ENCODE peak calls at places on chromosome 2, in five cellular contexts. One of them, this sample, is unnamed. For H3K27me3, the result is how much of the 10 kb centered on the place peaks cover.

GRCh38 chr2:23925702-23926288 is 1.1 kb downstream of the ATAD2B start:
- DNase-seq in mammary epithelial cell: peak
- DNase-seq in IMR-90: peak
- DNase-seq in GM23338: peak
- DNase-seq in SK-N-SH: no peak
- DNase-seq in this sample: peak

GRCh38 chr2:233928594-233929351 is 11.6 kb downstream of the TRPM8 start:
- DNase-seq in mammary epithelial cell: no peak
- DNase-seq in IMR-90: peak
- DNase-seq in GM23338: peak
- DNase-seq in SK-N-SH: peak
- DNase-seq in this sample: peak

GRCh38 chr2:73939419-73939818 is 12.7 kb downstream of the DGUOK start:
- DNase-seq in mammary epithelial cell: peak
- DNase-seq in IMR-90: peak
- DNase-seq in GM23338: peak
- DNase-seq in SK-N-SH: no peak
- DNase-seq in this sample: no peak

GRCh38 chr2:165582863-165583506 is 113.5 kb downstream of the CSRNP3 start:
- DNase-seq in mammary epithelial cell: no peak
- DNase-seq in IMR-90: no peak
- DNase-seq in GM23338: no peak
- DNase-seq in SK-N-SH: no peak
- DNase-seq in this sample: no peak

GRCh38 chr2:177998006-177998405 is 74.6 kb downstream of the PDE11A start:
- DNase-seq in mammary epithelial cell: peak
- DNase-seq in IMR-90: peak
- DNase-seq in GM23338: no peak
- DNase-seq in SK-N-SH: no peak
- DNase-seq in this sample: no peak

GRCh38 chr2:240425236-240425615 is 10.2 kb upstream of the GPC1 start:
- DNase-seq in mammary epithelial cell: no peak
- DNase-seq in IMR-90: no peak
- DNase-seq in GM23338: no peak
- DNase-seq in SK-N-SH: no peak
- DNase-seq in this sample: no peak

GRCh38 chr2:60555066-60555793 is 1.8 kb upstream of the BCL11A start:
- DNase-seq in mammary epithelial cell: peak
- DNase-seq in IMR-90: peak
- DNase-seq in GM23338: peak
- DNase-seq in SK-N-SH: peak
- DNase-seq in this sample: peak

GRCh38 chr2:221958224-221958623 is 340.6 kb downstream of the PAX3 start:
- DNase-seq in mammary epithelial cell: no peak
- DNase-seq in IMR-90: no peak
- DNase-seq in GM23338: peak
- DNase-seq in SK-N-SH: no peak
- DNase-seq in this sample: no peak

GRCh38 chr2:164151518-164151917 is 415.7 kb upstream of the FIGN start:
- DNase-seq in mammary epithelial cell: peak
- DNase-seq in IMR-90: peak
- DNase-seq in GM23338: no peak
- DNase-seq in SK-N-SH: no peak
- DNase-seq in this sample: no peak

GRCh38 chr2:9558948-9559381 is 3.3 kb upstream of the ADAM17 start:
- DNase-seq in mammary epithelial cell: peak
- DNase-seq in IMR-90: peak
- DNase-seq in GM23338: no peak
- DNase-seq in SK-N-SH: no peak
- DNase-seq in this sample: no peak

GRCh38 chr2:57105694-57106093 is 921.9 kb downstream of the CCDC85A start:
- DNase-seq in mammary epithelial cell: no peak
- DNase-seq in IMR-90: no peak
- DNase-seq in GM23338: peak
- DNase-seq in SK-N-SH: no peak
- DNase-seq in this sample: no peak

GRCh38 chr2:225471492-225471891 is 72.0 kb downstream of the NYAP2 start:
- DNase-seq in mammary epithelial cell: no peak
- DNase-seq in IMR-90: no peak
- DNase-seq in GM23338: no peak
- DNase-seq in SK-N-SH: no peak
- DNase-seq in this sample: no peak

GRCh38 chr2:19851116-19851515 is 50.7 kb downstream of the TTC32 start:
- DNase-seq in mammary epithelial cell: peak
- DNase-seq in IMR-90: no peak
- DNase-seq in GM23338: peak
- DNase-seq in SK-N-SH: no peak
- DNase-seq in this sample: no peak
- TF ChIP-seq CTCF in mammary epithelial cell: peak
- TF ChIP-seq CTCF in IMR-90: no peak
- TF ChIP-seq CTCF in GM23338: peak
- TF ChIP-seq CTCF in SK-N-SH: peak
- TF ChIP-seq CTCF in this sample: no peak

GRCh38 chr2:64401501-64401880 is 52.5 kb upstream of the LGALSL start:
- DNase-seq in mammary epithelial cell: no peak
- DNase-seq in IMR-90: no peak
- DNase-seq in GM23338: no peak
- DNase-seq in SK-N-SH: no peak
- DNase-seq in this sample: no peak
- H2AFZ ChIP-seq in mammary epithelial cell: no peak
- H2AFZ ChIP-seq in IMR-90: no peak
- H2AFZ ChIP-seq in GM23338: peak
- H2AFZ ChIP-seq in SK-N-SH: no peak
- H2AFZ ChIP-seq in this sample: no peak

GRCh38 chr2:119423041-119423440 is 8.6 kb upstream of the TMEM37 start:
- DNase-seq in mammary epithelial cell: no peak
- DNase-seq in IMR-90: no peak
- DNase-seq in GM23338: no peak
- DNase-seq in SK-N-SH: no peak
- DNase-seq in this sample: no peak

GRCh38 chr2:119425119-119425405 is 6.6 kb upstream of the TMEM37 start:
- DNase-seq in mammary epithelial cell: no peak
- DNase-seq in IMR-90: no peak
- DNase-seq in GM23338: no peak
- DNase-seq in SK-N-SH: no peak
- DNase-seq in this sample: no peak

GRCh38 chr2:119422521-119422920 is 9.1 kb upstream of the TMEM37 start:
- DNase-seq in mammary epithelial cell: no peak
- DNase-seq in IMR-90: no peak
- DNase-seq in GM23338: no peak
- DNase-seq in SK-N-SH: no peak
- DNase-seq in this sample: no peak

GRCh38 chr2:119424284-119425118 is 7.2 kb upstream of the TMEM37 start:
- DNase-seq in mammary epithelial cell: no peak
- DNase-seq in IMR-90: no peak
- DNase-seq in GM23338: no peak
- DNase-seq in SK-N-SH: no peak
- DNase-seq in this sample: no peak

DNA sequence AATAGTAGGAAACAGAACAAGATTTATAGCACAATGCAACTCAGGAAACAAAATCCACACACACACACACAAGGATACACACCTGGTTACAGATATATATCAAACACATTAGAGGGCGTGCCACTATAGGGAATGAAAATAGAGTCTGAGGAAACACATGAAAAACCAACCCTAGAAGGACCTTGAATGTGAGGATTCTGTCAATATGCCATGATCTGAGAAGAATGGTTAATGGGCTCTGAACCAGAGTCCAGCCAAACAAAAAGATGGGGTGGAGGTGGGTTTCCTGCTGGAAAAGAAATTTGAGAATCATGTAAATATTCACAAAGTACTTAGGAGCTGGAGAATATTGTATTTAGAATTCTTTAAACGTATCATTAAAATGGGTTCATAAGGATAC is 7.8 kb upstream of the TMEM37 start:
- DNase-seq in mammary epithelial cell: no peak
- DNase-seq in IMR-90: no peak
- DNase-seq in GM23338: no peak
- DNase-seq in SK-N-SH: no peak
- DNase-seq in this sample: no peak
- H3K27me3 ChIP-seq in mammary epithelial cell: under half
- H3K27me3 ChIP-seq in IMR-90: under half
- H3K27me3 ChIP-seq in GM23338: under half
- H3K27me3 ChIP-seq in SK-N-SH: under half
- H3K27me3 ChIP-seq in this sample: under half

GRCh38 chr2:100733344-100734187 is 86.4 kb upstream of the NPAS2 start:
- DNase-seq in mammary epithelial cell: peak
- DNase-seq in IMR-90: peak
- DNase-seq in GM23338: peak
- DNase-seq in SK-N-SH: no peak
- DNase-seq in this sample: no peak
- TF ChIP-seq CTCF in mammary epithelial cell: no peak
- TF ChIP-seq CTCF in IMR-90: no peak
- TF ChIP-seq CTCF in GM23338: no peak
- TF ChIP-seq CTCF in SK-N-SH: no peak
- TF ChIP-seq CTCF in this sample: no peak

GRCh38 chr2:150020937-150021673 is 433.5 kb upstream of the MMADHC start:
- DNase-seq in mammary epithelial cell: no peak
- DNase-seq in IMR-90: no peak
- DNase-seq in GM23338: no peak
- DNase-seq in SK-N-SH: no peak
- DNase-seq in this sample: no peak
- H2AFZ ChIP-seq in mammary epithelial cell: peak
- H2AFZ ChIP-seq in IMR-90: no peak
- H2AFZ ChIP-seq in GM23338: peak
- H2AFZ ChIP-seq in SK-N-SH: no peak
- H2AFZ ChIP-seq in this sample: no peak

DNA sequence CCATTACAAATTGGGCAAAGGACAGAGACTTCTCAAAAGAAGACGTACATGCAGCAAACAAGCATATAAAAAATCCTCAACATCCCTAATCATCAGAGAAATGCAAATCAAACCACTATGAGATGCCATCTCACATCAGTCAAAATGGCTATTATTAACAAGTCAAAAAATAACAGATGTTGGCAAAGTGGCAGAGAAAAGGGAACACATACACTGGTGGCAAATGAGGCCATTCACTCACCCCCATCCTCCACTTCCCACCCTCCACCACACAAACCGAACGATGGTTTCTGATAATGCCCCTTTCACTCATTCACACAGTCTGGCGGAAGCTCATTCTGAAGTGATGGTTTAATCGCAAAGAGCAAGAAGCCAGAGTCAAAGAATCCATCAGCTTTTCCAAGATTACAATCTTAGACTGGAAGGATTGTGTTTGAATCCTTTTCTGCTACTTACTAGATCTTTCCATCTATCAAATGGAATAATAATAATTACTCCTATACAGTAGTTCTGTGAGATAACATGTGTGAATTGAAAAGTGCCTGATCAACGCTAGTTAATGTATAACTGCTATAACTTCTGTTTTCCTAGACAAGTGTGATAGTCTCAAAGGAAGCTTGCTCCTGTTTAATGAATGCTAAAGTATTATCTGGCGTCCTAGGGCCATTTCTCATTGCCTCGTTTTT is 16.9 kb upstream of the CD28 start:
- DNase-seq in mammary epithelial cell: no peak
- DNase-seq in IMR-90: no peak
- DNase-seq in GM23338: no peak
- DNase-seq in SK-N-SH: no peak
- DNase-seq in this sample: peak
- H3K27me3 ChIP-seq in mammary epithelial cell: under half
- H3K27me3 ChIP-seq in IMR-90: under half
- H3K27me3 ChIP-seq in GM23338: under half
- H3K27me3 ChIP-seq in SK-N-SH: under half
- H3K27me3 ChIP-seq in this sample: under half

GRCh38 chr2:8312861-8313768 is 368.7 kb upstream of the ID2 start:
- DNase-seq in mammary epithelial cell: peak
- DNase-seq in IMR-90: peak
- DNase-seq in GM23338: no peak
- DNase-seq in SK-N-SH: no peak
- DNase-seq in this sample: no peak
- TF ChIP-seq CTCF in mammary epithelial cell: no peak
- TF ChIP-seq CTCF in IMR-90: no peak
- TF ChIP-seq CTCF in GM23338: no peak
- TF ChIP-seq CTCF in SK-N-SH: no peak
- TF ChIP-seq CTCF in this sample: no peak

GRCh38 chr2:18519991-18520604 is 40.4 kb downstream of the RDH14 start:
- DNase-seq in mammary epithelial cell: no peak
- DNase-seq in IMR-90: no peak
- DNase-seq in GM23338: no peak
- DNase-seq in SK-N-SH: no peak
- DNase-seq in this sample: no peak
- H2AFZ ChIP-seq in mammary epithelial cell: no peak
- H2AFZ ChIP-seq in IMR-90: peak
- H2AFZ ChIP-seq in GM23338: peak
- H2AFZ ChIP-seq in SK-N-SH: peak
- H2AFZ ChIP-seq in this sample: no peak

DNA sequence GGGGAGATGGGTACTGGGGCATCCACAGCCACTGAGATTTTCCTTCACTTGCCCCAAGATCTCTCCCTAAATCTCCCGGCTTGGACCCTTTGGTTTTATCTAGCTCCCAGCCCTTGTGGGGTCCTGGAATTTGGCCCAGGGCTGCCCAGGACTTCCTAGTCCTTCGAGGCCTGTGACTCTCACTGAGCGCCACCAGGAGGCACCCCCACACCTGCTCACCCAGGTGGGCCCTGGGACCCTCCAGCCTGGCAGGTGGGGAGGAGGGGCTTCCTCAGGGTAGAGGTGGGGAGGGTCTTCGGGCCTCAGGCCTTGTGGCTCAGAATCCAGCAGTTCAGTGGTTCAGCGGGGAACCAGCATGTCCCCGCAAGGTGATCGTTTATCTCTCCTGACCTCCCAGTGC is 11.9 kb upstream of the PRSS56 start:
- DNase-seq in mammary epithelial cell: no peak
- DNase-seq in IMR-90: no peak
- DNase-seq in GM23338: peak
- DNase-seq in SK-N-SH: no peak
- DNase-seq in this sample: no peak
- H3K27me3 ChIP-seq in mammary epithelial cell: under half
- H3K27me3 ChIP-seq in IMR-90: half or more
- H3K27me3 ChIP-seq in GM23338: under half
- H3K27me3 ChIP-seq in SK-N-SH: under half
- H3K27me3 ChIP-seq in this sample: under half